ENCODE peak calls at places on chromosomes 7 and 10, in six cellular contexts. X is endothelial cell, D is cardiac muscle cell, G is mucosa of descending colon, Y is IMR-90, V is neural progenitor cell. T is an unnamed sample.

GRCh38 chr10:15201589-15202300 is 33.3 kb upstream of the NMT2 start:
- DNase-seq in G (no peak), V (no peak), Y (peak), X (no peak), D (no peak), T (no peak)

GRCh38 chr7:18036783-18037182 is 9.1 kb upstream of the PRPS1L1 start:
- DNase-seq in G (no peak), X (no peak), Y (no peak), D (no peak), V (no peak), T (no peak)

GRCh38 chr10:79383974-79384606 is 36.8 kb downstream of the PPIF start:
- DNase-seq in X (no peak), D (no peak), G (no peak), Y (no peak), V (no peak), T (no peak)

GRCh38 chr10:45442251-45442650 is 68.2 kb downstream of the ALOX5 start:
- DNase-seq in Y (no peak), D (no peak), X (no peak), V (no peak), G (no peak), T (no peak)

GRCh38 chr7:128945668-128946366 is 8.1 kb downstream of the IRF5 start:
- DNase-seq in Y (no peak), X (no peak), G (no peak), D (no peak), V (no peak), T (no peak)

GRCh38 chr10:112030431-112030830 is 153.1 kb downstream of the GPAM start:
- DNase-seq in X (no peak), D (no peak), Y (no peak), V (no peak), G (no peak), T (no peak)

GRCh38 chr7:208128-208673 is 15.8 kb downstream of the FAM20C start:
- DNase-seq in Y (no peak), G (no peak), D (no peak), V (no peak), X (no peak), T (no peak)

GRCh38 chr7:156684251-156684650 is 43.7 kb downstream of the RNF32 start:
- DNase-seq in D (no peak), G (no peak), Y (no peak), V (no peak), X (no peak), T (no peak)

GRCh38 chr10:109647627-109648026 is 275.7 kb downstream of the XPNPEP1 start:
- DNase-seq in V (no peak), G (no peak), D (no peak), X (no peak), Y (no peak), T (no peak)

GRCh38 chr10:104122273-104123107 is 519 bp downstream of the SFR1 start:
- DNase-seq in D (no peak), G (no peak), Y (peak), X (no peak), V (no peak), T (no peak)

GRCh38 chr7:55971045-55971444 is 6.7 kb downstream of the NIPSNAP2 start:
- DNase-seq in Y (no peak), G (no peak), V (no peak), X (no peak), D (no peak), T (no peak)

GRCh38 chr10:63761243-63761642 is 240.0 kb downstream of the REEP3 start:
- DNase-seq in X (no peak), V (no peak), Y (no peak), D (no peak), G (no peak), T (no peak)

GRCh38 chr10:132878730-132879407 is 63.5 kb downstream of the CFAP46 start:
- DNase-seq in G (peak), V (no peak), D (no peak), Y (no peak), X (peak), T (no peak)

GRCh38 chr10:73644015-73644743 is 2.9 kb upstream of the MYOZ1 start:
- DNase-seq in G (no peak), Y (peak), D (peak), V (peak), X (peak), T (peak)

GRCh38 chr7:131352032-131352431 is 24.4 kb downstream of the MKLN1 start:
- DNase-seq in X (no peak), V (no peak), D (no peak), G (no peak), Y (no peak), T (no peak)

GRCh38 chr10:91220954-91221696 is 662 bp downstream of the PCGF5 start:
- DNase-seq in Y (peak), G (no peak), D (peak), X (peak), V (peak), T (no peak)

GRCh38 chr7:27141591-27142561 is 1.6 kb downstream of the HOXA5 start:
- DNase-seq in V (peak), D (no peak), G (peak), X (peak), Y (no peak), T (no peak)
- TF ChIP-seq CTCF in V (peak), D (no peak), G (no peak), X (no peak), Y (peak), T (no peak)

GRCh38 chr10:94225589-94225988 is 137.2 kb downstream of the NOC3L start:
- DNase-seq in G (no peak), Y (no peak), X (no peak), V (no peak), D (no peak), T (no peak)
- TF ChIP-seq CTCF in G (no peak), Y (peak), X (no peak), V (peak), D (peak), T (no peak)

GRCh38 chr7:106138776-106139175 is 26.7 kb upstream of the SYPL1 start:
- DNase-seq in G (no peak), X (no peak), V (no peak), D (no peak), Y (no peak), T (no peak)
- TF ChIP-seq CTCF in G (no peak), X (no peak), V (no peak), D (no peak), Y (no peak), T (no peak)

GRCh38 chr10:43105793-43106158 is 28.9 kb downstream of the RET start:
- DNase-seq in V (no peak), X (no peak), D (no peak), Y (no peak), G (no peak), T (no peak)
- TF ChIP-seq CTCF in V (no peak), X (peak), D (no peak), Y (no peak), G (no peak), T (peak)

DNA sequence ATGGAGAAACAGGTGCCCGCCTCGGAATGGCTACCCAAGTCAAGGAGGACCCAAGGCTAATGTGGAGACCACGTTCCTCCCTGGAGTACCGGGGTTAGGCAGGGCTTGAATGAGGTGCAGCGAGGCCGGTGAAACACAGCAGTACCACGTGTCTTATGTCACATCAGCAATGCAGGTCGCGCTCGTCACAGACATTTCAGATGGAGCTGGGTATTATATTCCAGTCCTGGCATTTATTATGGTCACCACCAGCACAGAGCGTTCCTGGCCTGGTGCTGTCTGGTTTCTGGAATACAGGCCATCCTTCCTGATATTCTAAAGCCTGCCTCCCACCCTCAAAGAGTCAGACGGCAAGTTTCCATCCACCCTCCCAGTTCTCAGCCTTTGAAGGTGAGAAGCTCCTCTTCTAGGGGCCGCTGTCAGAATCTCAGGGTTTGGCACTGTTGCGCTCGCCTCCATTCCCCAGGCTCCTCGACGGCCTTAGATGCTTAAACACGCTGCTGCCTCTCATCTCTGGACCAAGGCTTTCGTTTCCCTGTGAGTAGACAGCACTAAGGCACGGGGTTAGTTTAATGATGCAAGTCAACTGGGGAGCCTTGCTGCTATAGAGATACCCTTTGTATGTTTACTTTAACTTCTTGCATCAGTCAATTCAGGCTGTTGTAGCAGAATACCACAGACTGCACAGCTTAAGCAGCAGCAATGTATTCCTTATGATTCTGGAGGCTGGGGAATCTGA is 377.6 kb downstream of the DPP6 start:
- DNase-seq in Y (no peak), D (no peak), G (no peak), V (no peak), X (no peak), T (no peak)
- TF ChIP-seq CTCF in Y (no peak), D (no peak), G (no peak), V (no peak), X (no peak), T (no peak)

GRCh38 chr7:20197837-20198236 is 19.3 kb downstream of the MACC1 start:
- DNase-seq in V (no peak), X (no peak), G (no peak), Y (no peak), D (no peak), T (no peak)
- TF ChIP-seq CTCF in V (peak), X (peak), G (no peak), Y (peak), D (peak), T (peak)

GRCh38 chr10:49038711-49039110 is 76.6 kb downstream of the VSTM4 start:
- DNase-seq in X (no peak), D (no peak), Y (no peak), V (no peak), G (no peak), T (no peak)

GRCh38 chr10:49035920-49036319 is 79.4 kb downstream of the VSTM4 start:
- DNase-seq in X (no peak), Y (no peak), V (no peak), D (no peak), G (no peak), T (no peak)

GRCh38 chr10:49039409-49039808 is 75.9 kb downstream of the VSTM4 start:
- DNase-seq in D (no peak), G (no peak), Y (no peak), X (no peak), V (no peak), T (no peak)

GRCh38 chr10:49036638-49037037 is 78.7 kb downstream of the VSTM4 start:
- DNase-seq in V (no peak), X (no peak), D (no peak), G (no peak), Y (no peak), T (no peak)

GRCh38 chr10:49037187-49037586 is 78.1 kb downstream of the VSTM4 start:
- DNase-seq in D (no peak), G (no peak), V (no peak), X (no peak), Y (peak), T (no peak)
- TF ChIP-seq CTCF in D (no peak), G (no peak), V (no peak), X (no peak), Y (no peak), T (no peak)

DNA sequence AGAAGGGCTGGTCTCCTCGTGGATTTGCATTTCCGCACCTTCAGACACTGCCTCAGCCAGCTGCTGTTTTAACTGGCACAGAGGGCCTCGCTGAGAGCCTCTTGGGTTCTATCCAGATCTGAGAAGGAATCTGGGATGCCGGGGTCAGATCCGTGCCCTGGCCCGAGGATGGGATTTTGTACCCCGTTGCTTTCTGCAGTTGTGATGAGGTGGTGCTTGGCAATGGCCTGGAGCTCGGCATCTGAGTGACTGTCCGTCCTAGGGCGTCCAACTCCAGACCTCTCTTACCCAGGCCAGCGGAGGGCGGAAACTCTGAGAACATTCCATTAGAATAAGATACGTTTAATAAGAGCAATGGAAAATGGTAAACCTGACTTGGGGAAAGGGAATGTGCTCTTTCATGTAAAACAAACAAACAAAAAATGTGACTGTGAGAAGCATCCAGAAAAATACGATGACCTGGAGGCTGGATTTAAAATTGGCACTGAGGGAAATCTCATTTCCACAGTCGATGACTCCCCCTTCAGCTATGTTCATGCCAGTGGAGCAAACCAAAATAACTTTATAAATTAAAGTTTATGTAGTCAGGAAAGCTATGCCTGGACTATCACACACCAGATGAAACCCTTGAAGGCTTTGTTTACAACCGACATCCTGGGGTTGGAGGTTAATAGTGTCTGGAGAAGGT is 39.6 kb downstream of the GRK5 start:
- DNase-seq in Y (peak), D (no peak), V (no peak), X (no peak), G (no peak), T (no peak)
- TF ChIP-seq CTCF in Y (peak), D (no peak), V (no peak), X (no peak), G (no peak), T (no peak)

T was measured in glutamatergic neuron.